ENCODE peak calls at places on chromosome 1, in ten cellular contexts. One of them, this sample, is unnamed.

GRCh38 chr1:45543599-45544417 is 6.8 kb upstream of the AKR1A1 start:
- DNase-seq in tibial artery: peak; percentile 76
- DNase-seq in right lobe of liver: peak; percentile 76
- DNase-seq in coronary artery: no peak
- DNase-seq in lower lobe of right lung: peak; percentile 78
- DNase-seq in heart left ventricle: peak; percentile 61
- DNase-seq in neural progenitor cell: no peak
- DNase-seq in osteocyte: no peak
- DNase-seq in left ventricle myocardium inferior: peak; percentile 33
- DNase-seq in GM06990: peak; percentile 65
- DNase-seq in this sample: peak; percentile 49

GRCh38 chr1:183044893-183045649 is 21.9 kb downstream of the LAMC1 start:
- DNase-seq in tibial artery: no peak
- DNase-seq in right lobe of liver: no peak
- DNase-seq in coronary artery: no peak
- DNase-seq in lower lobe of right lung: no peak
- DNase-seq in heart left ventricle: no peak
- DNase-seq in neural progenitor cell: no peak
- DNase-seq in osteocyte: no peak
- DNase-seq in left ventricle myocardium inferior: no peak
- DNase-seq in GM06990: no peak
- DNase-seq in this sample: no peak

GRCh38 chr1:10903421-10903820 is 107.0 kb upstream of the CASZ1 start:
- DNase-seq in tibial artery: no peak
- DNase-seq in right lobe of liver: no peak
- DNase-seq in coronary artery: no peak
- DNase-seq in lower lobe of right lung: no peak
- DNase-seq in heart left ventricle: no peak
- DNase-seq in neural progenitor cell: no peak
- DNase-seq in osteocyte: no peak
- DNase-seq in left ventricle myocardium inferior: no peak
- DNase-seq in GM06990: no peak
- DNase-seq in this sample: no peak

GRCh38 chr1:215891673-215892072 is 324.6 kb downstream of the KCTD3 start:
- DNase-seq in tibial artery: no peak
- DNase-seq in right lobe of liver: no peak
- DNase-seq in coronary artery: no peak
- DNase-seq in lower lobe of right lung: no peak
- DNase-seq in heart left ventricle: no peak
- DNase-seq in neural progenitor cell: no peak
- DNase-seq in osteocyte: no peak
- DNase-seq in left ventricle myocardium inferior: no peak
- DNase-seq in GM06990: no peak
- DNase-seq in this sample: no peak

GRCh38 chr1:56993355-56993985 is 27.7 kb upstream of the C8B start:
- DNase-seq in tibial artery: no peak
- DNase-seq in right lobe of liver: no peak
- DNase-seq in coronary artery: no peak
- DNase-seq in lower lobe of right lung: no peak
- DNase-seq in heart left ventricle: no peak
- DNase-seq in neural progenitor cell: no peak
- DNase-seq in osteocyte: no peak
- DNase-seq in left ventricle myocardium inferior: no peak
- DNase-seq in GM06990: no peak
- DNase-seq in this sample: no peak

GRCh38 chr1:220189750-220190347 is 82.4 kb downstream of the RAB3GAP2 start:
- DNase-seq in tibial artery: no peak
- DNase-seq in right lobe of liver: no peak
- DNase-seq in coronary artery: no peak
- DNase-seq in lower lobe of right lung: no peak
- DNase-seq in heart left ventricle: no peak
- DNase-seq in neural progenitor cell: peak; percentile 5
- DNase-seq in osteocyte: no peak
- DNase-seq in left ventricle myocardium inferior: no peak
- DNase-seq in GM06990: no peak
- DNase-seq in this sample: peak; percentile 19

GRCh38 chr1:155952505-155952890 is 11.1 kb downstream of the RXFP4 start:
- DNase-seq in tibial artery: no peak
- DNase-seq in right lobe of liver: no peak
- DNase-seq in coronary artery: no peak
- DNase-seq in lower lobe of right lung: no peak
- DNase-seq in heart left ventricle: no peak
- DNase-seq in neural progenitor cell: no peak
- DNase-seq in osteocyte: no peak
- DNase-seq in left ventricle myocardium inferior: no peak
- DNase-seq in GM06990: no peak
- DNase-seq in this sample: no peak

GRCh38 chr1:180247061-180247460 is 17.0 kb downstream of the LHX4 start:
- DNase-seq in tibial artery: no peak
- DNase-seq in right lobe of liver: no peak
- DNase-seq in coronary artery: no peak
- DNase-seq in lower lobe of right lung: peak; percentile 15
- DNase-seq in heart left ventricle: no peak
- DNase-seq in neural progenitor cell: no peak
- DNase-seq in osteocyte: no peak
- DNase-seq in left ventricle myocardium inferior: no peak
- DNase-seq in GM06990: no peak
- DNase-seq in this sample: no peak

GRCh38 chr1:54777011-54777410 is 12.7 kb upstream of the PARS2 start:
- DNase-seq in tibial artery: no peak
- DNase-seq in right lobe of liver: no peak
- DNase-seq in coronary artery: no peak
- DNase-seq in lower lobe of right lung: no peak
- DNase-seq in heart left ventricle: no peak
- DNase-seq in neural progenitor cell: no peak
- DNase-seq in osteocyte: no peak
- DNase-seq in left ventricle myocardium inferior: no peak
- DNase-seq in GM06990: no peak
- DNase-seq in this sample: no peak

GRCh38 chr1:207868252-207868768 is 42.6 kb downstream of the CD34 start:
- DNase-seq in tibial artery: peak; percentile 84
- DNase-seq in right lobe of liver: peak; percentile 58
- DNase-seq in coronary artery: peak; percentile 78
- DNase-seq in lower lobe of right lung: peak; percentile 68
- DNase-seq in heart left ventricle: peak; percentile 44
- DNase-seq in neural progenitor cell: peak; percentile 28
- DNase-seq in osteocyte: no peak
- DNase-seq in left ventricle myocardium inferior: peak; percentile 29
- DNase-seq in GM06990: peak; percentile 28
- DNase-seq in this sample: peak; percentile 27

GRCh38 chr1:197800379-197801110 is 25.3 kb upstream of the DENND1B start:
- DNase-seq in tibial artery: no peak
- DNase-seq in right lobe of liver: no peak
- DNase-seq in coronary artery: no peak
- DNase-seq in lower lobe of right lung: no peak
- DNase-seq in heart left ventricle: no peak
- DNase-seq in neural progenitor cell: no peak
- DNase-seq in osteocyte: no peak
- DNase-seq in left ventricle myocardium inferior: no peak
- DNase-seq in GM06990: no peak
- DNase-seq in this sample: no peak

GRCh38 chr1:5992814-5993552 is 758 bp upstream of the NPHP4 start:
- DNase-seq in tibial artery: no peak
- DNase-seq in right lobe of liver: no peak
- DNase-seq in coronary artery: no peak
- DNase-seq in lower lobe of right lung: peak; percentile 47
- DNase-seq in heart left ventricle: no peak
- DNase-seq in neural progenitor cell: peak; percentile 63
- DNase-seq in osteocyte: no peak
- DNase-seq in left ventricle myocardium inferior: no peak
- DNase-seq in GM06990: peak; percentile 52
- DNase-seq in this sample: no peak

GRCh38 chr1:161177112-161177935 is at the start of gene B4GALT3:
- DNase-seq in tibial artery: peak; percentile 93
- DNase-seq in right lobe of liver: peak; percentile 93
- DNase-seq in coronary artery: peak; percentile 94
- DNase-seq in lower lobe of right lung: peak; percentile 93
- DNase-seq in heart left ventricle: peak; percentile 92
- DNase-seq in neural progenitor cell: peak; percentile 90
- DNase-seq in osteocyte: peak; percentile 96
- DNase-seq in left ventricle myocardium inferior: peak; percentile 92
- DNase-seq in GM06990: peak; percentile 90
- DNase-seq in this sample: peak; percentile 97
- TF ChIP-seq CTCF in tibial artery: no peak
- TF ChIP-seq CTCF in right lobe of liver: peak; percentile 30
- TF ChIP-seq CTCF in coronary artery: no peak
- TF ChIP-seq CTCF in lower lobe of right lung: no peak
- TF ChIP-seq CTCF in heart left ventricle: no peak
- TF ChIP-seq CTCF in neural progenitor cell: peak; percentile 21
- TF ChIP-seq CTCF in osteocyte: no peak
- TF ChIP-seq CTCF in left ventricle myocardium inferior: peak; percentile 28
- TF ChIP-seq CTCF in GM06990: no peak
- TF ChIP-seq CTCF in this sample: peak; percentile 7

DNA sequence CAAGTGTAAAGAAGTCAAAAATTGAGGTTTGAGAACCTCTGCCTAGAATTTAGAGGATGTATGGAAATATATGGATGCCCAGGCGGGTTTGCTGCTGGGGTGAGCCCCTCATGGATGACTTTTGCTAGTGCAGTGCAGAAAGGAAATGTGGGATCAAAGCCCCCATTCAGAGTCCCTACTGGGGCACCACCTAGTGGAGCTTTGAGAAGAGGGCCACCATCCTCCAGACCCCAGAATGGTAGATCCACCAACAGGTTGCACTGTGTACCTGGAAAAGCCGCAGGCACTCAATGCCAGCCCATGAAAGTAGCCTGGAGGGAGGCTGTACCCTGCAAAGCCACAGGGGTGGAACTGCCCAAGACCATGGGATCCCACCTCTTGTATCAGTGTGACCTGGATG is 330.7 kb upstream of the DPYD start:
- DNase-seq in tibial artery: no peak
- DNase-seq in right lobe of liver: no peak
- DNase-seq in coronary artery: no peak
- DNase-seq in lower lobe of right lung: no peak
- DNase-seq in heart left ventricle: no peak
- DNase-seq in neural progenitor cell: no peak
- DNase-seq in osteocyte: no peak
- DNase-seq in left ventricle myocardium inferior: no peak
- DNase-seq in GM06990: no peak
- DNase-seq in this sample: no peak
- TF ChIP-seq CTCF in tibial artery: no peak
- TF ChIP-seq CTCF in right lobe of liver: no peak
- TF ChIP-seq CTCF in coronary artery: no peak
- TF ChIP-seq CTCF in lower lobe of right lung: no peak
- TF ChIP-seq CTCF in heart left ventricle: no peak
- TF ChIP-seq CTCF in neural progenitor cell: peak; percentile 11
- TF ChIP-seq CTCF in osteocyte: no peak
- TF ChIP-seq CTCF in left ventricle myocardium inferior: no peak
- TF ChIP-seq CTCF in GM06990: no peak
- TF ChIP-seq CTCF in this sample: no peak

DNA sequence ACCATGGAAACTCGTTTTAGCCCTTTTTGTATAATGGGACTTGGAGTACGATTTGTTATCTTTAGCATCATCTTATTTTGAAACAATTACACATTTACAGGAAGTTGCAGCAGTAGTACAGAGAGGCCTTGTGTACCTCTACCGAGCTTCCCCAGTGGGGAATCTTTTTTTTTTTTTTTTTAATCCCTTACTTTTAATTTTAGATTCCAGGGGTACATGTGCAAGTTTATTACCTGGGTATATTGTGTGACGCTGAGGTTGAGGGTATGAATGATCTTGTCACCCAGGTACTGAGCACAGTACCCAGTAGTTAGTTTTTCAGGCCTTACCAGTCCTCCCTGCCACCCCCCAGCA is 45.9 kb downstream of the HHAT start:
- DNase-seq in tibial artery: no peak
- DNase-seq in right lobe of liver: no peak
- DNase-seq in coronary artery: no peak
- DNase-seq in lower lobe of right lung: no peak
- DNase-seq in heart left ventricle: no peak
- DNase-seq in neural progenitor cell: no peak
- DNase-seq in osteocyte: no peak
- DNase-seq in left ventricle myocardium inferior: no peak
- DNase-seq in GM06990: no peak
- DNase-seq in this sample: no peak
- TF ChIP-seq CTCF in tibial artery: no peak
- TF ChIP-seq CTCF in right lobe of liver: no peak
- TF ChIP-seq CTCF in coronary artery: no peak
- TF ChIP-seq CTCF in lower lobe of right lung: no peak
- TF ChIP-seq CTCF in heart left ventricle: no peak
- TF ChIP-seq CTCF in neural progenitor cell: no peak
- TF ChIP-seq CTCF in osteocyte: no peak
- TF ChIP-seq CTCF in left ventricle myocardium inferior: no peak
- TF ChIP-seq CTCF in GM06990: no peak
- TF ChIP-seq CTCF in this sample: no peak

GRCh38 chr1:244271909-244272308 is 179.8 kb downstream of the ADSS2 start:
- DNase-seq in tibial artery: no peak
- DNase-seq in right lobe of liver: no peak
- DNase-seq in coronary artery: no peak
- DNase-seq in lower lobe of right lung: no peak
- DNase-seq in heart left ventricle: no peak
- DNase-seq in neural progenitor cell: no peak
- DNase-seq in osteocyte: no peak
- DNase-seq in left ventricle myocardium inferior: no peak
- DNase-seq in GM06990: no peak
- DNase-seq in this sample: no peak

GRCh38 chr1:244272471-244273261 is 179.0 kb downstream of the ADSS2 start:
- DNase-seq in tibial artery: peak; percentile 84
- DNase-seq in right lobe of liver: peak; percentile 57
- DNase-seq in coronary artery: no peak
- DNase-seq in lower lobe of right lung: no peak
- DNase-seq in heart left ventricle: peak; percentile 48
- DNase-seq in neural progenitor cell: peak; percentile 84
- DNase-seq in osteocyte: peak; percentile 89
- DNase-seq in left ventricle myocardium inferior: peak; percentile 57
- DNase-seq in GM06990: peak; percentile 32
- DNase-seq in this sample: peak; percentile 76

GRCh38 chr1:244271004-244271403 is 180.7 kb downstream of the ADSS2 start:
- DNase-seq in tibial artery: no peak
- DNase-seq in right lobe of liver: no peak
- DNase-seq in coronary artery: no peak
- DNase-seq in lower lobe of right lung: no peak
- DNase-seq in heart left ventricle: no peak
- DNase-seq in neural progenitor cell: no peak
- DNase-seq in osteocyte: no peak
- DNase-seq in left ventricle myocardium inferior: no peak
- DNase-seq in GM06990: no peak
- DNase-seq in this sample: no peak

GRCh38 chr1:244273845-244274619 is 177.7 kb downstream of the ADSS2 start:
- DNase-seq in tibial artery: peak; percentile 73
- DNase-seq in right lobe of liver: peak; percentile 70
- DNase-seq in coronary artery: peak; percentile 81
- DNase-seq in lower lobe of right lung: no peak
- DNase-seq in heart left ventricle: peak; percentile 77
- DNase-seq in neural progenitor cell: no peak
- DNase-seq in osteocyte: no peak
- DNase-seq in left ventricle myocardium inferior: peak; percentile 24
- DNase-seq in GM06990: no peak
- DNase-seq in this sample: no peak

DNA sequence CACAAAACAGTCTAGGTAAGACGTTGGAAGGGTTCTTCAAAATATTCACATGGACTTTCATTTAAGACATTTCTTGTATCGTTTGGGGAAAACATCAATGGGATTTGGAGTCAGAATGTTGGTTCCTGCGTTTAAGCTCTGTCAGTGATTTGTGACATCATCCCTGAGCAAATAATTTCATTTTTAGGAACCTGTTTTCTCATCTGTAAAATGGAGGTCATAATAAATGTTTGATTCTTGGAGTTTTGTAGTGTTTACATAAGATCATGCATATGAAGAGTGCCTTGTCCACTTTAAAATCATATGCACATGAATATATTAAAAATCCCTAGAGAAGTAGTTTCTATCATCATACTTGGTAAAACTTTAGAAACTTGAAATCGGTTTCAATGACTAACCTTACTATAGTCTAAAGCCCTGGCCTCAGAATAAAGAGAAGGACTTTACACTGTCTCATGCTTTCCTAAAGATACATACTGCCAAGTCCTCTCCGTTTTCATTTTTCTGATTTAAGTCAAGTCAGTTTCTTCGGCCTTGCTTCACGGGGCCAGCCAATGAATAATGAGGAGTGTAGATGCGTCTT is 178.4 kb downstream of the ADSS2 start:
- DNase-seq in tibial artery: no peak
- DNase-seq in right lobe of liver: no peak
- DNase-seq in coronary artery: no peak
- DNase-seq in lower lobe of right lung: no peak
- DNase-seq in heart left ventricle: no peak
- DNase-seq in neural progenitor cell: no peak
- DNase-seq in osteocyte: no peak
- DNase-seq in left ventricle myocardium inferior: no peak
- DNase-seq in GM06990: no peak
- DNase-seq in this sample: no peak
- TF ChIP-seq CTCF in tibial artery: no peak
- TF ChIP-seq CTCF in right lobe of liver: no peak
- TF ChIP-seq CTCF in coronary artery: no peak
- TF ChIP-seq CTCF in lower lobe of right lung: no peak
- TF ChIP-seq CTCF in heart left ventricle: no peak
- TF ChIP-seq CTCF in neural progenitor cell: no peak
- TF ChIP-seq CTCF in osteocyte: no peak
- TF ChIP-seq CTCF in left ventricle myocardium inferior: no peak
- TF ChIP-seq CTCF in GM06990: no peak
- TF ChIP-seq CTCF in this sample: no peak